ENCODE peak calls at places on chromosomes 11 and 22, in ten cellular contexts. D, V, L, Z, U, K, G, W, F and Y are unnamed samples.
A peak's percentile ranks its signal among the peaks of the same experiment; 100 is the strongest.

GRCh38 chr11:79325851-79326250 is 115.0 kb downstream of the TENM4 start:
- DNase-seq in U (no peak), V (no peak), G (no peak), F (no peak), L (no peak), K (no peak), Z (no peak), D (no peak), W (no peak), Y (no peak)

GRCh38 chr11:41392591-41392990 is 66.9 kb downstream of the LRRC4C start:
- DNase-seq in L (no peak), Z (no peak), F (no peak), G (no peak), W (no peak), V (no peak), U (no peak), K (no peak), D (no peak), Y (no peak)

GRCh38 chr11:109963101-109963500 is 130.1 kb upstream of the ZC3H12C start:
- DNase-seq in V (no peak), D (no peak), K (no peak), G (no peak), Z (no peak), F (no peak), L (no peak), U (no peak), W (no peak), Y (no peak)

GRCh38 chr22:32462452-32462851 is 1.8 kb downstream of the BPIFC start:
- DNase-seq in W (no peak), D (no peak), F (no peak), L (no peak), V (no peak), G (no peak), K (no peak), Z (no peak), U (no peak), Y (no peak)

GRCh38 chr11:80538040-80538439 is 1097.2 kb upstream of the TENM4 start:
- DNase-seq in W (no peak), U (no peak), V (no peak), K (no peak), F (no peak), D (no peak), Z (no peak), G (no peak), L (no peak), Y (no peak)

GRCh38 chr11:1888811-1889526 is 2.7 kb downstream of the PRR33 start:
- DNase-seq in L (no peak), K (no peak), G (no peak), D (no peak), V (peak; percentile 93), F (no peak), W (no peak), U (peak; percentile 75), Z (no peak), Y (no peak)

GRCh38 chr11:75547617-75548054 is 14.4 kb upstream of the SERPINH1 start:
- DNase-seq in D (no peak), V (no peak), W (peak; percentile 65), L (peak; percentile 74), U (peak; percentile 83), K (peak; percentile 76), G (no peak), Z (peak; percentile 67), F (no peak), Y (peak; percentile 64)

GRCh38 chr11:12126352-12127019 is 16.1 kb downstream of the MICAL2 start:
- DNase-seq in V (peak; percentile 64), K (peak; percentile 55), G (no peak), L (no peak), Z (no peak), W (peak; percentile 93), F (no peak), D (no peak), U (no peak), Y (no peak)

DNA sequence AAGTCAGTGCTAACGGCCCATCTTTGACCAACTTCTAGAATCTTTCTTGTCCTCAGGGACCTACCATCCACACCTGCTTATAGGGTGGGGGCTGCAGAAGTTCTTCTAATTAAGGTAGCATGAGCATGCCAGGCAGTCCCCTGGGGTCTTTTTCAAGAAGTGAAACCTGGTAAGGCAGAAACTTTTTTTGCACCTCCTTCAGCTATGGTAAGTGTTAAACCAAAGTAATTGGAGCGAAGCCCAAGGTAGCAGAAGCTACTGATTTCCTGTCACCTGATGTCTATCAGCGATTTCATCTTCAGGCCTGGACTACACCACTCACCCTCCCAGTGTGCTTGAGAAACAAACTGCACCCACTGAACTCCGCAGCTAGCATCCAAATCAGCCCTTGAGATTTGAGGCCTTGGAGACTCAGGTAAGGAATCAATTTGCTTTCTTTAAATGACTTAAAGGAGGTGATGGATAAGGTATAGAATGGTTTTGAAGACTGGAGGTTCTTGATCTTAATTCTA is at the start of gene MS4A1:
- DNase-seq in W (no peak), V (no peak), F (peak; percentile 30), Z (no peak), L (no peak), D (no peak), K (no peak), U (peak; percentile 77), G (peak; percentile 98), Y (no peak)
- TF ChIP-seq POLR2A in W (no peak), V (peak; percentile 84), F (peak; percentile 96), Z (no peak), L (no peak), D (no peak), K (no peak), U (no peak), G (peak; percentile 90), Y (no peak)

GRCh38 chr11:623349-623869 is 1.3 kb downstream of the CDHR5 start:
- DNase-seq in G (no peak), U (no peak), V (peak; percentile 56), W (no peak), L (no peak), D (no peak), K (no peak), Z (no peak), F (no peak), Y (no peak)

GRCh38 chr11:625636-626319 is 1.0 kb upstream of the CDHR5 start:
- DNase-seq in K (no peak), L (peak; percentile 6), D (no peak), U (peak; percentile 86), Z (no peak), W (no peak), G (no peak), F (no peak), V (peak; percentile 65), Y (no peak)

GRCh38 chr11:623999-624704 is 603 bp downstream of the CDHR5 start:
- DNase-seq in W (no peak), F (no peak), D (peak; percentile 48), V (peak; percentile 52), L (no peak), K (peak; percentile 100), Z (no peak), U (peak; percentile 91), G (no peak), Y (no peak)

GRCh38 chr11:626475-627272 is at the start of gene SCT:
- DNase-seq in W (no peak), K (no peak), L (peak; percentile 6), U (no peak), D (no peak), F (no peak), G (no peak), V (peak; percentile 67), Z (no peak), Y (no peak)

DNA sequence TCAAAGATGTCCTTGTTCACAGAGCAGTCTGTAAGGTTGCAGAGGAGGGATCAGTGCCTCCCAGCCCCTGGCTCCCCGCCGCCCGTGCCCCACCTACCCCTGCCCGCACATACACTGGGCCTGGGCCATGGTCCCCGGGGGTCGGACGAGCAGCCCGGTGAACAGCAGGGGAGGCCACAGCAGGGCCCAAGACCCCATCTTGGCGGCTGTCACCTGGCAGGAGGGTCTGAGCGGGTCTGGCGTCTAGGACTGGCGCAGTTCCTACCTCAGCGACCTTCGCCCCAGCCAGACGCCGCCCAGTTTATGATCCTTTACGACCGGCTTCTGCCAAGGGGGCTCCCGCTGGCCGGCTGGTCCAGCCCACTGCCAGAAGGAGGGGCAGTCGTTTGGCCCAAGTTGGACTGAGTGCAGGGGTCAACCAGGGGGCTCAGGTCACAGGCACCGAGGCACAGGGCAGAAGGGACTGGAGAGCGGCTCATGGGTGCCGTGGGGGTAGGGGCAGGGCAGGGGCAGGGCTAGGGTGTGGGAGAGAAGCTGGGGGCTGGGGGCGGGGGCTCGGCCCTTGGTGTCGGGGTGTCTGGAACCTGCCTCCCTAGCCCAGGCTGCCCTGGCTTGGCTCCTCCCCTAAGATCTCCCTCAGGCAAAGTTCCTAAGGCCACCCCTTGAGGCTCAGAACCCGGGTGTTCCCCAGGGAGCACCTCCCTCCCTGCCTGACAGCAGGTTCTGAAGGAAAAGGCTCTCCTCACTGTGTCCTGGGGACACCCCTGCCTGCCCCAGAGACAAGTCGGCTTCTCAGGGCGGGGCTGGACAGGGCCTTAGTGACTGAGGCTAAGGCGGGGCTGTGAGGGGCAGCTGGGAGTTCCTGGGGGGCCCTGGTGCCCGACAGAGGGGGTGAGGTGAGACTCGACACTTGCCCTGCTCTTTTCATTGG is at the start of gene CDHR5:
- DNase-seq in K (no peak), G (no peak), D (no peak), V (peak; percentile 67), W (no peak), L (peak; percentile 8), F (no peak), Z (no peak), U (peak; percentile 87), Y (peak; percentile 41)
- TF ChIP-seq POLR2A in K (no peak), G (no peak), D (no peak), V (no peak), W (no peak), L (no peak), F (no peak), Z (no peak), U (peak; percentile 84), Y (peak; percentile 17)

DNA sequence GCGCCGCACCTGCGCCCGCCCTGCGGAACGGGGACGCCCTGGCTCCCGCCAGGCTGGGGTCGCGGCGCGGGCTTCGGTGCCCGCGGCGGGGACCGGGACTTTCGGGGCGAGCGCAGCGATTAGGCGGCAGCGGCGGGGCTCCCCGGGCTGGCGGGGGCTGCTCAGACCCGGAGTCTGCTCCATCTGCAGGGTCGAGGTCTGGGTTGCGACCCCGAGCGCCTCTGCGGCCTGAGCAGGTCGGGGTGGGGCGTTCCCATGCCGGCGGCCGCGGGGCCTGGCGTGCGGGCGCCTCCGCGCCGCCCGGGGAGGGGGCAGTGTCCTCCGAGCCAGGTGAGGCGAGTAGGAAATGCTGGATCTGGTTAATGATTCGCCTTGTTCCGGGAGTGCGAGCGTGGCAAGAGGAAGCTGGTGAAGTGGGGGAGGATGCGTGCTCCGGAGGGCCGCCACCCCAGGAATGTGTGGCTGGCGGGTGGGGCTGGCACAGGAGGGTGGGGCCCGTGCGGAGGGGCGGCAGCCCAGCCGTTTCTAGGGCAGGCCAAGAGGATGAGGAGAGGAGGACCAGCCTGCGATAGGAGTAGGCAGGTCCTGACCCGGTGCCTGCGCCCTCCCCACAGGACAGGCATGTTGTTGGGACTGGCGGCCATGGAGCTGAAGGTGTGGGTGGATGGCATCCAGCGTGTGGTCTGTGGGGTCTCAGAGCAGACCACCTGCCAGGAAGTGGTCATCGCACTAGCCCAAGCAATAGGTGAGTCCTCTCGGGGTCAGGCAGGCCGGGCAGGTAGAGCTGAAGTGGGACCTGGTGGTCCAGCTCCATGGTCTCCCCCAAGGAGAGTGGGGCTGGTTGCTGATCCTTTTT is 606 bp downstream of the RASSF7 start:
- DNase-seq in U (peak; percentile 88), V (no peak), Z (no peak), L (no peak), F (no peak), K (peak; percentile 93), D (no peak), W (no peak), G (no peak), Y (peak; percentile 87)
- TF ChIP-seq POLR2A in U (peak; percentile 81), V (no peak), Z (no peak), L (no peak), F (no peak), K (peak; percentile 24), D (peak; percentile 35), W (no peak), G (peak; percentile 15), Y (peak; percentile 59)

GRCh38 chr22:42217019-42217751 is 53.3 kb downstream of the TCF20 start:
- DNase-seq in D (no peak), V (no peak), K (no peak), G (peak; percentile 19), F (no peak), U (no peak), W (peak; percentile 55), Z (no peak), L (no peak), Y (no peak)

GRCh38 chr22:42217752-42218280 is 52.6 kb downstream of the TCF20 start:
- DNase-seq in V (no peak), D (no peak), K (no peak), Z (no peak), W (peak; percentile 30), L (no peak), F (no peak), U (no peak), G (no peak), Y (no peak)

GRCh38 chr22:42214625-42215415 is 55.6 kb downstream of the TCF20 start:
- DNase-seq in W (no peak), F (no peak), G (no peak), V (no peak), Z (no peak), L (peak; percentile 45), D (no peak), U (no peak), K (no peak), Y (no peak)
- TF ChIP-seq POLR2A in W (no peak), F (no peak), G (no peak), V (no peak), Z (no peak), L (no peak), D (no peak), U (no peak), K (no peak), Y (no peak)